ENCODE peak calls at places on chromosomes 2 and 18, in seven cellular contexts. Q is CD4-positive, alpha-beta T cell; L is uterus; B is occipital lobe; V is NCI-H2081; E is cardiac muscle cell; W is lower leg skin. K is an unnamed sample.

GRCh38 chr2:113225505-113226259 is 51.9 kb downstream of the PSD4 start:
- DNase-seq in L (no peak), B (no peak), W (no peak), E (no peak), V (peak), Q (no peak), K (no peak)

GRCh38 chr18:12520442-12520992 is 112.8 kb downstream of the PRELID3A start:
- DNase-seq in B (no peak), Q (no peak), E (peak), V (peak), W (no peak), L (peak), K (no peak)

GRCh38 chr2:203799905-203800304 is 67.7 kb upstream of the CTLA4 start:
- DNase-seq in L (no peak), B (no peak), V (no peak), E (no peak), W (no peak), Q (no peak), K (no peak)

GRCh38 chr2:1848599-1848995 is 104.3 kb upstream of the PXDN start:
- DNase-seq in L (no peak), W (no peak), Q (no peak), B (no peak), E (no peak), V (no peak), K (no peak)

GRCh38 chr18:55401638-55402191 is 186.3 kb downstream of the TCF4 start:
- DNase-seq in L (peak), B (no peak), Q (no peak), E (peak), V (no peak), W (no peak), K (no peak)

GRCh38 chr2:69177785-69178636 is 165.0 kb downstream of the ANTXR1 start:
- DNase-seq in L (peak), E (peak), Q (no peak), V (no peak), B (peak), W (peak), K (peak)

GRCh38 chr2:28403388-28403956 is 10.8 kb downstream of the FOSL2 start:
- DNase-seq in W (no peak), Q (no peak), E (no peak), B (no peak), L (no peak), V (peak), K (no peak)

GRCh38 chr18:80245781-80246655 is 1.3 kb downstream of the PARD6G start:
- DNase-seq in B (no peak), W (peak), E (no peak), L (no peak), Q (no peak), V (peak), K (no peak)

GRCh38 chr18:48565105-48565504 is 26.3 kb downstream of the CTIF start:
- DNase-seq in Q (no peak), B (no peak), E (no peak), W (no peak), L (no peak), V (no peak), K (no peak)

GRCh38 chr2:11665028-11665427 is 5.0 kb downstream of the NTSR2 start:
- DNase-seq in B (no peak), V (no peak), L (no peak), Q (no peak), W (no peak), E (no peak), K (no peak)

GRCh38 chr2:217979151-217979811 is 23.5 kb downstream of the TNS1 start:
- DNase-seq in B (no peak), W (no peak), L (peak), E (peak), V (no peak), Q (no peak), K (no peak)

GRCh38 chr18:53380063-53380639 is 844.3 kb downstream of the MBD2 start:
- DNase-seq in L (no peak), V (peak), E (peak), B (no peak), Q (no peak), W (no peak), K (no peak)

GRCh38 chr2:216849987-216850386 is 9.9 kb downstream of the TNP1 start:
- DNase-seq in L (no peak), B (peak), Q (no peak), W (peak), E (peak), V (peak), K (no peak)

GRCh38 chr2:43305006-43305405 is 78.6 kb upstream of the ZFP36L2 start:
- DNase-seq in E (peak), Q (no peak), B (no peak), V (no peak), W (no peak), L (peak), K (no peak)

GRCh38 chr2:115976916-115977315 is 1534.5 kb downstream of the DPP10 start:
- DNase-seq in V (no peak), B (no peak), L (no peak), E (no peak), Q (no peak), W (no peak), K (no peak)

GRCh38 chr2:192267484-192267883 is 72.8 kb upstream of the TMEFF2 start:
- DNase-seq in Q (no peak), B (no peak), V (no peak), E (peak), L (no peak), W (no peak), K (peak)

GRCh38 chr2:187233811-187234210 is 214.2 kb downstream of the CALCRL start:
- DNase-seq in L (no peak), Q (no peak), B (no peak), W (no peak), E (peak), V (no peak), K (no peak)

GRCh38 chr18:72360628-72361027 is 183.5 kb downstream of the CBLN2 start:
- DNase-seq in E (no peak), W (no peak), L (no peak), V (no peak), B (no peak), Q (no peak), K (no peak)

GRCh38 chr18:58527116-58528010 is 101.5 kb downstream of the ALPK2 start:
- DNase-seq in W (no peak), B (no peak), E (peak), V (peak), L (no peak), Q (no peak), K (no peak)

GRCh38 chr2:88342749-88343148 is 109.7 kb downstream of the FOXI3 start:
- DNase-seq in B (no peak), E (no peak), L (no peak), V (no peak), Q (no peak), W (peak), K (no peak)

GRCh38 chr2:58930541-58930940 is 689.4 kb upstream of the FANCL start:
- DNase-seq in L (no peak), V (no peak), W (no peak), B (peak), E (no peak), Q (no peak), K (no peak)

GRCh38 chr18:62485684-62486083 is 37.1 kb upstream of the ZCCHC2 start:
- DNase-seq in L (peak), Q (no peak), V (no peak), B (peak), W (no peak), E (peak), K (peak)

GRCh38 chr2:128290356-128290755 is 28.3 kb downstream of the HS6ST1 start:
- DNase-seq in B (no peak), L (no peak), E (no peak), V (no peak), Q (no peak), W (no peak), K (no peak)

GRCh38 chr2:119222213-119222612 is 1.4 kb upstream of the STEAP3 start:
- DNase-seq in L (no peak), Q (no peak), W (no peak), E (no peak), V (no peak), B (no peak), K (no peak)

GRCh38 chr18:79381811-79382311 is 13.9 kb upstream of the NFATC1 start:
- DNase-seq in V (no peak), W (peak), L (no peak), B (no peak), Q (no peak), E (no peak), K (no peak)